ENCODE peak calls at places on chromosome 17, in four cellular contexts. N is HS-27A; V is stimulated activated CD4-positive, alpha-beta T cell treated with anti-CD3 and anti-CD28 coated beads, Interleukin-12 subunit alpha, Interleukin-12 subunit beta, amount 100 ng/mL, for 24 hours; F is activated CD4-positive, alpha-beta T cell treated with anti-CD3 and anti-CD28 coated beads for 24 hours. M is an unnamed sample.

GRCh38 chr17:64202683-64203430 is 60.2 kb downstream of the TEX2 start:
- DNase-seq in N (peak; percentile 9), V (no peak), F (no peak), M (no peak)

GRCh38 chr17:47946516-47946915 is 5.1 kb downstream of the PNPO start:
- DNase-seq in N (no peak), V (no peak), F (no peak), M (no peak)

GRCh38 chr17:79325707-79326106 is 251.1 kb downstream of the ENGASE start:
- DNase-seq in N (no peak), V (no peak), F (no peak), M (no peak)

GRCh38 chr17:49431743-49432142 is 17.1 kb upstream of the PHB1 start:
- DNase-seq in N (no peak), V (no peak), F (no peak), M (no peak)

GRCh38 chr17:53191878-53192277 is 630.8 kb upstream of the KIF2B start:
- DNase-seq in N (no peak), V (no peak), F (no peak), M (no peak)

GRCh38 chr17:36545465-36546417 is 1.0 kb downstream of the GGNBP2 start:
- DNase-seq in N (no peak), V (peak; percentile 94), F (peak; percentile 91), M (peak; percentile 91)

GRCh38 chr17:75650874-75651273 is 16.1 kb downstream of the RECQL5 start:
- DNase-seq in N (no peak), V (no peak), F (no peak), M (no peak)

GRCh38 chr17:36869856-36870617 is 67.2 kb upstream of the LHX1 start:
- DNase-seq in N (no peak), V (no peak), F (no peak), M (no peak)

GRCh38 chr17:21397341-21398050 is 21.3 kb downstream of the KCNJ12 start:
- DNase-seq in N (no peak), V (no peak), F (no peak), M (no peak)

GRCh38 chr17:50976951-50977472 is 110.9 kb upstream of the TOB1 start:
- DNase-seq in N (no peak), V (no peak), F (no peak), M (no peak)

GRCh38 chr17:5707482-5707881 is 123.2 kb upstream of the NLRP1 start:
- DNase-seq in N (no peak), V (no peak), F (no peak), M (no peak)

GRCh38 chr17:49887086-49887743 is 39.3 kb upstream of the TAC4 start:
- DNase-seq in N (no peak), V (no peak), F (no peak), M (no peak)

GRCh38 chr17:72806011-72806410 is 286.5 kb downstream of the SLC39A11 start:
- DNase-seq in N (no peak), V (no peak), F (no peak), M (no peak)

GRCh38 chr17:50661795-50662391 is 27.2 kb downstream of the ABCC3 start:
- DNase-seq in N (peak; percentile 61), V (no peak), F (peak; percentile 9), M (peak; percentile 22)

GRCh38 chr17:43351686-43352085 is 47.1 kb upstream of the ARL4D start:
- DNase-seq in N (no peak), V (no peak), F (no peak), M (no peak)

GRCh38 chr17:1916339-1916738 is 86.5 kb downstream of the RPA1 start:
- DNase-seq in N (no peak), V (no peak), F (no peak), M (no peak)

GRCh38 chr17:4162366-4162765 is 19.4 kb downstream of the CYB5D2 start:
- DNase-seq in N (no peak), V (no peak), F (no peak), M (no peak)

GRCh38 chr17:65449495-65449894 is 112.0 kb downstream of the AXIN2 start:
- DNase-seq in N (no peak), V (no peak), F (no peak), M (no peak)

GRCh38 chr17:2724783-2725164 is 13.2 kb upstream of the CLUH start:
- DNase-seq in N (no peak), V (no peak), F (no peak), M (no peak)

GRCh38 chr17:30237296-30238002 is 2.0 kb upstream of the SLC6A4 start:
- DNase-seq in N (no peak), V (no peak), F (no peak), M (no peak)

GRCh38 chr17:56317351-56318208 is 164.3 kb downstream of the ANKFN1 start:
- DNase-seq in N (no peak), V (no peak), F (no peak), M (no peak)